ENCODE peak calls at places on chromosomes 11 and 22, in six cellular contexts. B is BJ, I is neural progenitor cell, E is AG04449, P is hepatocyte, R is NB4. G is an unnamed sample.

GRCh38 chr22:44537016-44537936 is 39.2 kb upstream of the RTL6 start:
- DNase-seq in P (no peak), I (no peak), R (no peak), E (no peak), B (no peak), G (no peak)

GRCh38 chr11:106238704-106239360 is 161.4 kb downstream of the AASDHPPT start:
- DNase-seq in E (no peak), I (peak; percentile 11), B (no peak), R (no peak), P (peak; percentile 33), G (no peak)

GRCh38 chr11:61756452-61757212 is 4.2 kb downstream of the MYRF start:
- DNase-seq in E (no peak), I (no peak), R (peak; percentile 98), P (peak; percentile 88), B (no peak), G (peak; percentile 43)

GRCh38 chr11:9459573-9460321 is 1.1 kb upstream of the ZNF143 start:
- DNase-seq in I (no peak), B (peak; percentile 15), P (peak; percentile 53), R (peak; percentile 69), E (no peak), G (no peak)

GRCh38 chr11:45754261-45754709 is 50.7 kb upstream of the SLC35C1 start:
- DNase-seq in R (no peak), E (no peak), I (no peak), P (peak; percentile 67), B (no peak), G (no peak)

GRCh38 chr11:27857014-27857413 is 156.8 kb upstream of the BDNF start:
- DNase-seq in P (no peak), B (no peak), I (no peak), E (no peak), R (no peak), G (no peak)

GRCh38 chr22:22836635-22837034 is 51.0 kb upstream of the IGLL5 start:
- DNase-seq in R (peak; percentile 55), P (no peak), I (no peak), E (no peak), B (no peak), G (no peak)

GRCh38 chr11:818396-819128 is at the start of gene PNPLA2:
- DNase-seq in I (no peak), R (no peak), E (no peak), P (peak; percentile 71), B (no peak), G (no peak)

GRCh38 chr11:74427377-74427776 is 29.1 kb upstream of the PGM2L1 start:
- DNase-seq in I (no peak), R (no peak), B (no peak), P (no peak), E (no peak), G (no peak)

GRCh38 chr11:68934666-68935065 is 31.0 kb downstream of the IGHMBP2 start:
- DNase-seq in B (no peak), P (no peak), I (no peak), R (no peak), E (no peak), G (no peak)

GRCh38 chr11:44753965-44754645 is 27.3 kb downstream of the TSPAN18 start:
- DNase-seq in E (no peak), I (no peak), B (no peak), R (no peak), P (no peak), G (no peak)

GRCh38 chr22:40633036-40633435 is 3.5 kb downstream of the MRTFA start:
- DNase-seq in R (no peak), E (no peak), B (no peak), P (no peak), I (no peak), G (no peak)

GRCh38 chr22:11627436-11627797 is 3900.6 kb upstream of the OR11H1 start:
- DNase-seq in B (no peak), R (peak; percentile 6), P (no peak), E (no peak), I (no peak), G (no peak)

GRCh38 chr11:99320769-99321290 is 300.1 kb downstream of the CNTN5 start:
- DNase-seq in P (no peak), E (no peak), R (no peak), B (no peak), I (no peak), G (no peak)

GRCh38 chr11:127071606-127072005 is 71.0 kb upstream of the KIRREL3 start:
- DNase-seq in I (no peak), R (no peak), E (no peak), P (no peak), B (no peak), G (no peak)

GRCh38 chr11:117471776-117472175 is 144.1 kb downstream of the CEP164 start:
- DNase-seq in R (no peak), E (no peak), P (no peak), B (no peak), I (no peak), G (no peak)

GRCh38 chr11:117466966-117467365 is 139.3 kb downstream of the CEP164 start:
- DNase-seq in R (no peak), B (no peak), E (no peak), I (no peak), P (no peak), G (no peak)

GRCh38 chr11:117465236-117465997 is 137.8 kb downstream of the CEP164 start:
- DNase-seq in I (no peak), B (no peak), P (no peak), E (no peak), R (no peak), G (no peak)

GRCh38 chr11:117470576-117470975 is 142.9 kb downstream of the CEP164 start:
- DNase-seq in P (no peak), B (no peak), R (no peak), I (no peak), E (no peak), G (no peak)

DNA sequence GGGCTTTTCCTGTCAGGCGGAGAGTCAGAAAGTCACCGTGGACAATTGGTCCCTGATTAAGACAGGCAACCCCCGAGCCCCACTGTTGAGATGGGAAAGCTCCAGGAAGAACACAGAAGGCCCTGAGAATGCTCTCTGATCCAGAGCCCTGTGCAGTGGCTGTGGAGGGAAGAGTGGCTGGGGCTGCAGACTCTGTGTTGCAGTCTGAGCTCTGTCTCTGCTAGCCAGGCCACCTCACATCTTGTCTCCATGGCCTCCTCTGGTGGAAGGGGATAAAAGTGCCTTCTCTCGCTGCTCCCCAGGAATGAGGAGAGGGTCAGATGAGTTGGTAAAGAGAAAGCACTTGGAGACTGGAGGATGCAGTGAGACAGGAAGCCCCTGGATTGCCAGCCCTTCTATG is 141.2 kb downstream of the CEP164 start:
- DNase-seq in R (no peak), P (no peak), B (no peak), I (no peak), E (no peak), G (no peak)
- TF ChIP-seq CTCF in R (peak; percentile 23), P (peak; percentile 3), B (no peak), I (no peak), E (no peak), G (no peak)

GRCh38 chr22:31151872-31152271 is 8.1 kb upstream of the RNF185 start:
- DNase-seq in I (no peak), P (no peak), E (no peak), B (no peak), R (no peak), G (no peak)

GRCh38 chr22:31148953-31149627 is 8.8 kb upstream of the PLA2G3 start:
- DNase-seq in E (no peak), R (peak; percentile 73), I (peak; percentile 83), B (no peak), P (peak; percentile 84), G (peak; percentile 48)

GRCh38 chr22:31153357-31153756 is 6.6 kb upstream of the RNF185 start:
- DNase-seq in E (no peak), I (no peak), P (no peak), B (no peak), R (no peak), G (no peak)

GRCh38 chr22:31148516-31148915 is 8.2 kb upstream of the PLA2G3 start:
- DNase-seq in P (no peak), B (no peak), R (no peak), E (no peak), I (no peak), G (no peak)

DNA sequence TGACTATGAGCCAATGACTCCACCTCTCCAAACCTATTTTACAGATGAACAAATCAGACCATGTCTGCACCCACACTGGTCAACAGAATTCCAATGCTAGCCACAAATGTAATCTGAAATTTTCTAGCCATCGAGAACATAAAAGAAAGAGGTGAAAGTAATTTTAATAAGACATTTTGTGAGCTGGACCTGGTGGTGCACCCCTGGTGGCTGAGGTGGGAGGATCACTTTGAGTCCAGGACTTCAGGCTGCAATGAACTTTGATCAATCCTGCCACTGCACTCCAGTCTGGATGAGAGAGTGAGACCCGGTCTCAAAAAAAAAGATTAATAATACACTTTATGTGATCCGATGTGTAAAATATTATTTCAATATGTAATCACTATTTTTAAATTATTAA is 9.4 kb upstream of the RNF185 start:
- DNase-seq in I (no peak), R (no peak), B (no peak), P (no peak), E (no peak), G (no peak)
- TF ChIP-seq CTCF in I (peak; percentile 44), R (peak; percentile 4), B (peak; percentile 41), P (peak; percentile 36), E (peak; percentile 55), G (peak; percentile 61)

GRCh38 chr11:20634044-20634443 is 34.6 kb downstream of the SLC6A5 start:
- DNase-seq in E (no peak), B (no peak), P (no peak), R (no peak), I (no peak), G (no peak)
- TF ChIP-seq CTCF in E (no peak), B (no peak), P (no peak), R (peak; percentile 17), I (peak; percentile 15), G (no peak)

GRCh38 chr11:35554491-35555237 is 29.2 kb upstream of the PAMR1 start:
- DNase-seq in E (no peak), B (no peak), I (no peak), P (no peak), R (no peak), G (no peak)
- TF ChIP-seq CTCF in E (peak; percentile 44), B (peak; percentile 65), I (peak; percentile 47), P (peak; percentile 26), R (no peak), G (peak; percentile 42)

DNA sequence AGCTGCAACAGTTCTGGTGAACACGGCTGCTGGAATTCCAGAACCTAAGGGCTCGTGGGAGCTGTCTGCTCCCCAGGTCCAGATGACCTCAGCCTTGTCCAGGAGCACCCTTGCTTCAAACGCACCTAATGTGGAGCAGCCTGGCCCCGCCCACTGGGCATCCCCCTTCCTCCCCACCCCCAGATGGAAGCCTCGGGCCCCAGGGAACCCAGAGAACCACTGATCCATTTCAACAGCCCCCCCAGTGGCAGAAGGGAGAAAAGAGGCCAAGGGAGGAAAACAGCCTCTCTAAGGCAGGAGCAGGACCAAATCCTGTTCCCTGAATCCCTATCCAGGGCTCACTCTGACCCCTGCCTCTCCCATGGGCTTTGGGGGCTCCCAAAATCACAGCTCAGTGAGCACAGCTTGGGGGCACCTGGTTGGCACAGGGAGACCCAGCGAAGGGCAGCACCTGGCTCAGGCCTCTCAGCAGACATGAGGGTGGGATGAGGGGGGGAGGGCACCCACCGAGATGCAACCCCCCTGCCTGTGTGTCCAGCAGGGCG is 1.2 kb downstream of the CYTH4 start:
- DNase-seq in P (no peak), I (no peak), R (no peak), B (no peak), E (no peak), G (no peak)
- TF ChIP-seq CTCF in P (no peak), I (no peak), R (no peak), B (peak; percentile 41), E (peak; percentile 47), G (no peak)